ENCODE peak calls at places on chromosome 18, in six cellular contexts. S, P, J, V, K and G are unnamed samples. For H3K4me1 and H3K36me3, the result is how much of the 10 kb centered on the place peaks cover.

GRCh38 chr18:78837766-78838165 is 141.9 kb upstream of the SALL3 start:
- DNase-seq in K (no peak), S (no peak), V (no peak), J (no peak), P (no peak), G (no peak)

GRCh38 chr18:70366174-70366573 is 77.3 kb downstream of the SOCS6 start:
- DNase-seq in J (no peak), S (no peak), K (no peak), V (no peak), P (no peak), G (no peak)

GRCh38 chr18:37393945-37394609 is 171.5 kb downstream of the CELF4 start:
- DNase-seq in V (peak), K (peak), S (peak), J (peak), P (peak), G (peak)

GRCh38 chr18:614193-614592 is 17.4 kb downstream of the CLUL1 start:
- DNase-seq in V (no peak), J (no peak), S (no peak), K (no peak), P (no peak), G (no peak)

GRCh38 chr18:30457156-30457555 is 585.4 kb downstream of the DSC3 start:
- DNase-seq in J (no peak), P (no peak), S (no peak), V (no peak), K (no peak), G (no peak)

GRCh38 chr18:21191596-21192307 is 50.3 kb upstream of the GREB1L start:
- DNase-seq in P (peak), V (peak), S (peak), J (peak), K (peak), G (peak)

GRCh38 chr18:6107794-6108193 is 212.5 kb upstream of the TMEM200C start:
- DNase-seq in V (peak), S (no peak), K (no peak), J (no peak), P (no peak), G (no peak)

GRCh38 chr18:812673-813404 is 797 bp upstream of the YES1 start:
- DNase-seq in J (peak), V (peak), S (peak), K (peak), P (peak), G (peak)

GRCh38 chr18:50460062-50460461 is 85.2 kb downstream of the SKA1 start:
- DNase-seq in V (no peak), K (no peak), S (no peak), J (no peak), P (no peak), G (no peak)

DNA sequence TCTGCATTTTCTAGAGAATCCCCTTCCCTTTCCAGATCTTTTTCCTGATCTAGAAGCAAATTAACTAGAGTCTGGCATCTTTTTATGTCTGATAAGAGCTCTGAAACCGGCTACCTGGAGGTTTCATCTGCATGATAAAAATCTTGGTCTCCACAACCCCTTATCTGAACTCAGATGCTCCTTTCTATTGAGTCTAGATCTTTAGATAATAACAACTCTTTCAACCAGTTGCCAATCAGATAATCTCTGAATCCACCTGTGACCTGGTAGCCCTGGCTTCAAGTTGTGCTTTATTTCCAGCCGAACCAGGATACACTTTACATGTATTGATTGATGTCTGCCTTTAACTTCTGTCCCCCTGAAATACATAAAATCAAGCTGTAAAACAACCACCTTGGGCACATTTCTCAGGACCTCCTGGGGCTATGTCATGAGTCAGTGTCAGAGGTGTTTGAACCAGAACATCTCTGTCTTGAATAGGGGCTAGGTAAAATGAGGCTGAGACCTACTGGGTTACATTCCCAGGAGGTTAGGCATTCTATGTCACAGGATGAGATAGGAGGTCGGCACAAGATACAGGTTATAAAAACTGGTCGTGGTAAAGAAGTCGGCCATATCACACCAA is 20.7 kb downstream of the RALBP1 start:
- DNase-seq in V (no peak), J (no peak), K (no peak), P (no peak), S (no peak), G (no peak)
- H3K4me1 ChIP-seq in V (under half), J (under half), K (under half), P (under half), S (under half), G (under half)

GRCh38 chr18:35132284-35132910 is 91.2 kb downstream of the MAPRE2 start:
- DNase-seq in S (no peak), K (no peak), V (no peak), P (no peak), J (no peak), G (no peak)
- H3K36me3 ChIP-seq in S (under half), K (under half), V (under half), P (half or more), J (under half), G (half or more)

GRCh38 chr18:74950479-74950878 is 258.5 kb downstream of the PTGR3 start:
- DNase-seq in V (no peak), J (no peak), S (no peak), K (no peak), P (no peak), G (no peak)
- H3K4me1 ChIP-seq in V (under half), J (under half), S (under half), K (under half), P (under half), G (under half)

GRCh38 chr18:74512321-74513053 is 16.3 kb downstream of the CNDP2 start:
- DNase-seq in S (no peak), K (no peak), P (no peak), J (no peak), V (no peak), G (peak)
- H3K36me3 ChIP-seq in S (under half), K (under half), P (half or more), J (under half), V (half or more), G (half or more)

GRCh38 chr18:25033747-25034471 is 318.1 kb downstream of the ZNF521 start:
- DNase-seq in V (no peak), J (no peak), P (no peak), S (no peak), K (no peak), G (no peak)

GRCh38 chr18:25029802-25030201 is 322.2 kb downstream of the ZNF521 start:
- DNase-seq in J (no peak), V (no peak), P (no peak), K (no peak), S (no peak), G (no peak)
- H3K4me1 ChIP-seq in J (under half), V (under half), P (under half), K (under half), S (under half), G (under half)

GRCh38 chr18:76885011-76885410 is 62.7 kb downstream of the ZNF236 start:
- DNase-seq in P (no peak), J (no peak), K (no peak), V (no peak), S (no peak), G (no peak)
- H3K36me3 ChIP-seq in P (half or more), J (under half), K (under half), V (under half), S (under half), G (half or more)

DNA sequence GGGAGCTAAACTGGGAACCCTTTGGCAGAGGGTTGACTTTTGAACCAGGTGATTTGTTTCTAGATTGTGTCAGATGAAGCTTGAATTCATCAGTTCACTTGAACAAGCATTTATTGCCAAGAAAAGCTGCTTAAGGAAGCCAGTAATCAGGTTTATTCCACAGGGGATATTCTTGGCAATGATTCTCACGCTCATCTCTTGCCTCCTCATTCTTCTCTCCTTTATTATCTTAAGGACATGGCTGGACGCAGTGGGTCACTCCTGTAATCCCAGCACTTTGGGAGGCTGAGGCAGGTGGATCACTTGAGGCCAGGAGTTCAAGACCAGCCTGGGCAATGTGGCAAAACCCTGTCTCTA is 100.9 kb downstream of the ALPK2 start:
- DNase-seq in K (no peak), P (no peak), J (no peak), S (no peak), V (no peak), G (no peak)
- H3K4me1 ChIP-seq in K (under half), P (under half), J (under half), S (under half), V (under half), G (under half)